ENCODE peak calls at places on chromosomes 4 and X, in seven cellular contexts. G is fibroblast of lung; Z is non-pigmented ciliary epithelial cell; H is cardiac fibroblast; F is CD8-positive, alpha-beta T cell; M is posterior vena cava; I is EL. A is an unnamed sample.

GRCh38 chr4:37891221-37892159 is 606 bp downstream of the TBC1D1 start:
- DNase-seq in G (peak; percentile 15), Z (no peak), H (no peak), F (peak; percentile 78), M (peak; percentile 82), I (peak; percentile 40), A (no peak)

GRCh38 chr4:337932-338758 is 531 bp downstream of the ZNF141 start:
- DNase-seq in G (peak; percentile 53), Z (no peak), H (peak; percentile 60), F (no peak), M (peak; percentile 85), I (peak; percentile 41), A (no peak)

GRCh38 chrX:129798888-129799287 is 19.1 kb downstream of the SASH3 start:
- DNase-seq in G (no peak), Z (no peak), H (no peak), F (no peak), M (no peak), I (no peak), A (no peak)

GRCh38 chr4:118957683-118958082 is 69.0 kb downstream of the SYNPO2 start:
- DNase-seq in G (peak; percentile 69), Z (no peak), H (peak; percentile 58), F (no peak), M (no peak), I (no peak), A (no peak)

GRCh38 chr4:183407635-183408463 is 36.6 kb upstream of the CDKN2AIP start:
- DNase-seq in G (no peak), Z (no peak), H (no peak), F (no peak), M (no peak), I (no peak), A (no peak)

GRCh38 chrX:119698835-119699234 is 5.9 kb upstream of the SEPTIN6 start:
- DNase-seq in G (peak; percentile 52), Z (no peak), H (peak; percentile 72), F (no peak), M (no peak), I (peak; percentile 63), A (peak; percentile 33)

GRCh38 chrX:43467608-43468234 is 188.4 kb upstream of the MAOA start:
- DNase-seq in G (no peak), Z (no peak), H (no peak), F (no peak), M (no peak), I (no peak), A (no peak)

GRCh38 chr4:184282251-184282713 is 64.6 kb upstream of the ENPP6 start:
- DNase-seq in G (no peak), Z (no peak), H (no peak), F (peak; percentile 67), M (no peak), I (no peak), A (no peak)

GRCh38 chr4:168480991-168481588 is 798 bp upstream of the DDX60L start:
- DNase-seq in G (peak; percentile 87), Z (no peak), H (peak; percentile 67), F (peak; percentile 61), M (no peak), I (peak; percentile 85), A (peak; percentile 75)

GRCh38 chrX:5746231-5746630 is 482.4 kb downstream of the NLGN4X start:
- DNase-seq in G (no peak), Z (no peak), H (no peak), F (no peak), M (no peak), I (no peak), A (no peak)

GRCh38 chr4:137312257-137312656 is 220.0 kb downstream of the PCDH18 start:
- DNase-seq in G (peak; percentile 80), Z (no peak), H (peak; percentile 29), F (no peak), M (no peak), I (peak; percentile 55), A (peak; percentile 47)

GRCh38 chr4:3371038-3371437 is 70.7 kb upstream of the HGFAC start:
- DNase-seq in G (peak; percentile 34), Z (no peak), H (peak; percentile 12), F (no peak), M (no peak), I (no peak), A (no peak)

GRCh38 chr4:46924789-46925188 is 15.7 kb upstream of the COX7B2 start:
- DNase-seq in G (no peak), Z (no peak), H (no peak), F (no peak), M (no peak), I (no peak), A (no peak)

GRCh38 chr4:74374561-74375327 is 9.8 kb downstream of the EREG start:
- DNase-seq in G (peak; percentile 87), Z (peak; percentile 65), H (peak; percentile 86), F (no peak), M (no peak), I (peak; percentile 97), A (peak; percentile 89)

GRCh38 chrX:49230500-49231232 is 2.5 kb downstream of the CACNA1F start:
- DNase-seq in G (no peak), Z (no peak), H (no peak), F (peak; percentile 68), M (peak; percentile 91), I (no peak), A (no peak)

GRCh38 chrX:37423864-37424569 is 74.9 kb downstream of the PRRG1 start:
- DNase-seq in G (peak; percentile 64), Z (peak; percentile 15), H (peak; percentile 24), F (no peak), M (no peak), I (peak; percentile 58), A (peak; percentile 1)

GRCh38 chr4:9758641-9759317 is 22.7 kb upstream of the DRD5 start:
- DNase-seq in G (no peak), Z (no peak), H (no peak), F (no peak), M (no peak), I (no peak), A (no peak)

GRCh38 chr4:7797330-7797729 is 142.3 kb downstream of the AFAP1 start:
- DNase-seq in G (no peak), Z (no peak), H (no peak), F (no peak), M (peak; percentile 49), I (no peak), A (no peak)

GRCh38 chrX:63930140-63930539 is 145.1 kb upstream of the ARHGEF9 start:
- DNase-seq in G (no peak), Z (no peak), H (no peak), F (no peak), M (no peak), I (peak; percentile 47), A (peak; percentile 5)

GRCh38 chr4:108596389-108596788 is 24.0 kb upstream of the RPL34 start:
- DNase-seq in G (peak; percentile 52), Z (no peak), H (no peak), F (no peak), M (no peak), I (peak; percentile 19), A (no peak)

GRCh38 chrX:86724277-86724676 is 576.0 kb downstream of the DACH2 start:
- DNase-seq in G (no peak), Z (no peak), H (no peak), F (no peak), M (no peak), I (no peak), A (no peak)

GRCh38 chr4:8393593-8394038 is 46.9 kb downstream of the ACOX3 start:
- DNase-seq in G (peak; percentile 99), Z (peak; percentile 94), H (peak; percentile 95), F (no peak), M (no peak), I (peak; percentile 98), A (peak; percentile 94)

GRCh38 chr4:48410812-48411211 is 69.5 kb downstream of the SLAIN2 start:
- DNase-seq in G (no peak), Z (no peak), H (no peak), F (no peak), M (no peak), I (no peak), A (no peak)

GRCh38 chr4:121822796-121823504 is 733 bp downstream of the CCNA2 start:
- DNase-seq in G (peak; percentile 37), Z (no peak), H (peak; percentile 30), F (no peak), M (no peak), I (peak; percentile 46), A (peak; percentile 11)

GRCh38 chrX:13198762-13199064 is 121.1 kb downstream of the ATXN3L start:
- DNase-seq in G (no peak), Z (no peak), H (no peak), F (no peak), M (no peak), I (no peak), A (no peak)

GRCh38 chr4:151921371-151921770 is 160.6 kb upstream of the GATB start:
- DNase-seq in G (peak; percentile 38), Z (no peak), H (peak; percentile 60), F (no peak), M (no peak), I (peak; percentile 61), A (peak; percentile 61)

GRCh38 chr4:30380404-30380998 is 339.7 kb upstream of the PCDH7 start:
- DNase-seq in G (peak; percentile 73), Z (peak; percentile 31), H (peak; percentile 84), F (no peak), M (no peak), I (peak; percentile 48), A (peak; percentile 41)

GRCh38 chr4:13547563-13548041 is 3.3 kb upstream of the NKX3-2 start:
- DNase-seq in G (no peak), Z (no peak), H (no peak), F (no peak), M (peak; percentile 67), I (no peak), A (no peak)

GRCh38 chrX:20218809-20219505 is 47.8 kb downstream of the RPS6KA3 start:
- DNase-seq in G (no peak), Z (no peak), H (peak; percentile 46), F (no peak), M (no peak), I (no peak), A (no peak)

GRCh38 chr4:53914313-53915016 is 149.9 kb downstream of the CHIC2 start:
- DNase-seq in G (peak; percentile 82), Z (peak; percentile 73), H (peak; percentile 81), F (no peak), M (no peak), I (peak; percentile 74), A (peak; percentile 88)

GRCh38 chr4:42914937-42915336 is 22.4 kb downstream of the GRXCR1 start:
- DNase-seq in G (no peak), Z (no peak), H (no peak), F (no peak), M (no peak), I (no peak), A (no peak)

GRCh38 chr4:128675083-128675482 is 134.4 kb upstream of the JADE1 start:
- DNase-seq in G (no peak), Z (no peak), H (no peak), F (no peak), M (no peak), I (no peak), A (no peak)

GRCh38 chr4:145097331-145097820 is 620 bp downstream of the ANAPC10 start:
- DNase-seq in G (no peak), Z (no peak), H (no peak), F (no peak), M (no peak), I (no peak), A (no peak)

GRCh38 chrX:50860518-50860917 is 46.5 kb upstream of the SHROOM4 start:
- DNase-seq in G (no peak), Z (no peak), H (no peak), F (no peak), M (no peak), I (no peak), A (no peak)

GRCh38 chr4:83358410-83358809 is 23.8 kb upstream of the HPSE start:
- DNase-seq in G (peak; percentile 88), Z (peak; percentile 83), H (peak; percentile 80), F (no peak), M (no peak), I (peak; percentile 75), A (peak; percentile 74)

GRCh38 chr4:172142331-172142738 is 329.1 kb downstream of the GALNTL6 start:
- DNase-seq in G (peak; percentile 66), Z (no peak), H (no peak), F (no peak), M (no peak), I (peak; percentile 76), A (no peak)

GRCh38 chr4:71785957-71786356 is 2.1 kb upstream of the GC start:
- DNase-seq in G (no peak), Z (no peak), H (no peak), F (no peak), M (no peak), I (no peak), A (no peak)

GRCh38 chr4:155249036-155249566 is 40.7 kb downstream of the NPY2R start:
- DNase-seq in G (no peak), Z (no peak), H (no peak), F (no peak), M (no peak), I (no peak), A (no peak)

A was measured in HCEC 1CT.